ENCODE peak calls at places on chromosome 3, in eight cellular contexts. F is cardiac fibroblast; W is stimulated activated naive B cell treated with anti-CD40 and anti-IgM and Interleukin-4, amounts not matched to agents 10 μg/mL and 1 μg/mL and 100 μg/mL, for 72 hours; Y is stimulated activated CD4-positive, alpha-beta T cell treated with anti-CD3 and anti-CD28 coated beads, TNF-alpha, amount 100 ng/mL, for 48 hours; H is CD4-positive, alpha-beta T cell; S is endodermal cell; U is SK-N-DZ; G is memory B cell. J is an unnamed sample.

GRCh38 chr3:112136959-112137693 is 4.1 kb upstream of the GCSAM start:
- DNase-seq in F (peak), W (no peak), Y (no peak), H (peak), S (peak), U (peak), G (no peak), J (peak)

GRCh38 chr3:9172851-9173320 is 76.6 kb downstream of the SRGAP3 start:
- DNase-seq in F (no peak), W (no peak), Y (no peak), H (no peak), S (no peak), U (no peak), G (no peak), J (no peak)

GRCh38 chr3:64266065-64266874 is 41.0 kb upstream of the PRICKLE2 start:
- DNase-seq in F (peak), W (no peak), Y (no peak), H (no peak), S (no peak), U (no peak), G (no peak), J (peak)

GRCh38 chr3:56761023-56761422 is 40.7 kb downstream of the ARHGEF3 start:
- DNase-seq in F (no peak), W (no peak), Y (no peak), H (no peak), S (no peak), U (no peak), G (no peak), J (no peak)

GRCh38 chr3:20324664-20325478 is 138.9 kb upstream of the SGO1 start:
- DNase-seq in F (peak), W (no peak), Y (no peak), H (no peak), S (no peak), U (no peak), G (no peak), J (peak)

GRCh38 chr3:69012836-69013255 is 638 bp downstream of the EOGT start:
- DNase-seq in F (peak), W (peak), Y (no peak), H (no peak), S (peak), U (peak), G (no peak), J (peak)

GRCh38 chr3:45688194-45688881 is 858 bp upstream of the SACM1L start:
- DNase-seq in F (no peak), W (no peak), Y (no peak), H (peak), S (peak), U (peak), G (no peak), J (no peak)

GRCh38 chr3:73710340-73710739 is 85.6 kb upstream of the PDZRN3 start:
- DNase-seq in F (peak), W (no peak), Y (no peak), H (no peak), S (no peak), U (no peak), G (no peak), J (no peak)